ENCODE peak calls at places on chromosomes 2 and 18, in seven cellular contexts. E is esophagus muscularis mucosa; Y is CD8-positive, alpha-beta T cell; J is lung; S is DND-41; F is fibroblast of lung; N is IMR-90. R is an unnamed sample.
A peak's percentile ranks its signal among the peaks of the same experiment; 100 is the strongest.

GRCh38 chr18:10490401-10491289 is 35.2 kb upstream of the NAPG start:
- DNase-seq in J (no peak), Y (peak; percentile 60), N (no peak), F (no peak), S (peak; percentile 95), E (no peak), R (no peak)

GRCh38 chr2:44997948-44998347 is 11.3 kb downstream of the SIX2 start:
- DNase-seq in E (no peak), J (no peak), S (no peak), N (no peak), F (no peak), Y (no peak), R (no peak)

GRCh38 chr2:235227607-235228006 is 266.2 kb upstream of the AGAP1 start:
- DNase-seq in E (peak; percentile 64), S (no peak), Y (no peak), J (no peak), N (no peak), F (no peak), R (no peak)

GRCh38 chr2:174062934-174063333 is 97.8 kb upstream of the SP3 start:
- DNase-seq in E (no peak), J (no peak), N (no peak), S (no peak), Y (no peak), F (peak; percentile 32), R (no peak)

GRCh38 chr2:172086349-172087190 is 1.3 kb downstream of the DLX1 start:
- DNase-seq in N (no peak), Y (peak; percentile 59), F (no peak), J (no peak), S (no peak), E (peak; percentile 89), R (no peak)

GRCh38 chr2:196566969-196567666 is 72.4 kb upstream of the CCDC150 start:
- DNase-seq in J (no peak), N (peak; percentile 9), E (no peak), Y (no peak), F (peak; percentile 13), S (no peak), R (peak; percentile 16)

GRCh38 chr18:23158058-23158457 is 22.8 kb downstream of the CABLES1 start:
- DNase-seq in S (no peak), J (no peak), E (no peak), Y (no peak), F (no peak), N (no peak), R (no peak)

GRCh38 chr2:2735041-2735440 is 404.0 kb upstream of the MYT1L start:
- DNase-seq in J (no peak), Y (no peak), S (no peak), N (no peak), F (no peak), E (no peak), R (no peak)

GRCh38 chr2:156883828-156884615 is 373.5 kb upstream of the GALNT5 start:
- DNase-seq in E (no peak), F (peak; percentile 27), S (no peak), N (peak; percentile 62), Y (no peak), J (no peak), R (peak; percentile 32)

GRCh38 chr2:24766609-24767008 is 26.6 kb downstream of the PTRHD1 start:
- DNase-seq in F (no peak), E (no peak), Y (no peak), J (no peak), S (no peak), N (no peak), R (no peak)

GRCh38 chr2:48712151-48712550 is 43.4 kb downstream of the LHCGR start:
- DNase-seq in F (no peak), N (peak; percentile 58), Y (no peak), J (no peak), S (no peak), E (no peak), R (no peak)

GRCh38 chr2:212708346-212708745 is 169.7 kb upstream of the ERBB4 start:
- DNase-seq in N (peak; percentile 73), Y (no peak), J (no peak), S (no peak), E (no peak), F (peak; percentile 37), R (peak; percentile 26)

GRCh38 chr2:60556441-60556997 is 3.1 kb upstream of the BCL11A start:
- DNase-seq in S (peak; percentile 43), N (no peak), F (no peak), Y (no peak), J (no peak), E (no peak), R (no peak)

GRCh38 chr2:201779996-201780673 is 598 bp downstream of the ALS2 start:
- DNase-seq in Y (no peak), J (peak; percentile 38), F (no peak), N (no peak), E (no peak), S (no peak), R (peak; percentile 31)

GRCh38 chr2:229665158-229665557 is 49.2 kb downstream of the DNER start:
- DNase-seq in F (no peak), Y (no peak), N (no peak), S (no peak), E (no peak), J (no peak), R (no peak)

GRCh38 chr2:206456078-206456769 is 12.9 kb downstream of the ADAM23 start:
- DNase-seq in E (no peak), F (no peak), S (no peak), N (no peak), Y (no peak), J (no peak), R (no peak)

GRCh38 chr2:150462772-150463171 is 24.7 kb downstream of the RND3 start:
- DNase-seq in E (no peak), F (no peak), N (no peak), J (no peak), S (no peak), Y (no peak), R (no peak)

GRCh38 chr2:25165992-25166618 is 2.3 kb downstream of the POMC start:
- DNase-seq in Y (peak; percentile 46), E (no peak), S (peak; percentile 43), J (no peak), F (no peak), N (no peak), R (no peak)

GRCh38 chr2:28869494-28870145 is 489 bp downstream of the TRMT61B start:
- DNase-seq in F (no peak), E (no peak), N (no peak), S (no peak), J (no peak), Y (no peak), R (peak; percentile 2)

GRCh38 chr2:152464853-152465470 is 130.0 kb downstream of the FMNL2 start:
- DNase-seq in J (no peak), E (no peak), N (no peak), Y (no peak), S (no peak), F (no peak), R (no peak)

GRCh38 chr2:212109217-212109616 is 429.4 kb downstream of the ERBB4 start:
- DNase-seq in F (no peak), Y (no peak), S (no peak), E (no peak), N (no peak), J (no peak), R (no peak)

GRCh38 chr2:151799886-151800292 is 28.3 kb downstream of the ARL5A start:
- DNase-seq in F (no peak), S (no peak), E (no peak), J (no peak), N (no peak), Y (no peak), R (no peak)

GRCh38 chr18:14978962-14979535 is 231.1 kb downstream of the ANKRD30B start:
- DNase-seq in F (peak; percentile 58), S (peak; percentile 41), J (peak; percentile 27), N (no peak), Y (no peak), E (peak; percentile 79), R (peak; percentile 61)
- TF ChIP-seq CTCF in F (peak; percentile 49), S (peak; percentile 56), J (no peak), N (no peak), Y (no peak), E (no peak), R (peak; percentile 85)

GRCh38 chr2:241842620-241843211 is 16.0 kb downstream of the PDCD1 start:
- DNase-seq in E (no peak), F (no peak), J (no peak), N (no peak), S (no peak), Y (peak; percentile 67), R (no peak)

GRCh38 chr2:241844066-241844728 is 14.5 kb downstream of the PDCD1 start:
- DNase-seq in E (no peak), N (peak; percentile 22), Y (peak; percentile 79), S (peak; percentile 12), F (peak; percentile 32), J (no peak), R (peak; percentile 14)

GRCh38 chr2:241846406-241846805 is 12.3 kb downstream of the PDCD1 start:
- DNase-seq in E (no peak), F (no peak), Y (no peak), J (no peak), N (no peak), S (no peak), R (no peak)

GRCh38 chr2:241843321-241844065 is 15.2 kb downstream of the PDCD1 start:
- DNase-seq in N (no peak), J (no peak), S (no peak), Y (no peak), F (no peak), E (no peak), R (no peak)

GRCh38 chr2:241844831-241845578 is 13.7 kb downstream of the PDCD1 start:
- DNase-seq in E (no peak), N (no peak), S (no peak), Y (no peak), F (no peak), J (no peak), R (no peak)
- H3K4me3 ChIP-seq in E (peak overlapping the region; percentile 51), N (no peak overlapping the region), S (no peak overlapping the region), Y (peak overlapping the region; percentile 53), F (no peak overlapping the region), J (no peak overlapping the region), R (no peak overlapping the region)

GRCh38 chr18:46953195-46953594 is 35.8 kb downstream of the KATNAL2 start:
- DNase-seq in E (no peak), J (no peak), S (no peak), F (peak; percentile 22), Y (no peak), N (no peak), R (no peak)

GRCh38 chr18:46946656-46947282 is 29.4 kb downstream of the KATNAL2 start:
- DNase-seq in E (peak; percentile 94), N (peak; percentile 80), J (peak; percentile 85), S (peak; percentile 42), F (peak; percentile 83), Y (peak; percentile 28), R (peak; percentile 91)

DNA sequence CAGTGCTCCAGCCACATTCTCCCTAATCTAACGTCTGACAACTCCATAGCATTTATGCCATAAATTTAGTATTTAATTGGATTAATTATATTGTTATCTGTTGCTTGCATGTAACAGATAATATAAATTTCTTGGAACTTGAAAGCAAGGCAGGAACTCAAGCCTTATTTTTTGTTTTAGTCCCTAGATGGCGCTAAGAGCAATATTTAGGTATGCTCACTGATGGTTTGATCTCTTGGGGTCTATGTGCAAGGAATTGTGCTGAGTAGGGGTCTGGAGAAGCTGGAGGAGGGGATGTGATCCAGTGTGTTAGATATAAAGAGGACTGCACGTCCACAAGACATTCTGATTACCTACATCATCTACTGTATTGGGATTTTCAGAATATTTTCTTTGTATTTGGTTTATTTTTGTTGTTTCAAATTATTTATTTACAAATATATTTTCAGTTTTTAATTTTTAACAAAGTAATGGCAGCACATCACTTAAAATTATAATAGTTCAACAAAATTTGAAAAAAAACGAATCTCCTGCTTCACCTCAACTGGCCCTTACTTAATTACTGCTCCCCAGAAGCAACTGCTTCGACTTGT is 32.8 kb downstream of the KATNAL2 start:
- DNase-seq in S (no peak), F (peak; percentile 24), E (no peak), Y (no peak), N (no peak), J (no peak), R (peak; percentile 2)
- TF ChIP-seq CTCF in S (peak; percentile 65), F (peak; percentile 32), E (peak; percentile 6), Y (no peak), N (peak; percentile 33), J (no peak), R (peak; percentile 54)

GRCh38 chr18:28168725-28169124 is 8.2 kb downstream of the CDH2 start:
- DNase-seq in S (no peak), F (no peak), E (no peak), J (no peak), N (no peak), Y (no peak), R (no peak)
- H3K4me3 ChIP-seq in S (no peak overlapping the region), F (no peak overlapping the region), E (no peak overlapping the region), J (no peak overlapping the region), N (no peak overlapping the region), Y (no peak overlapping the region), R (no peak overlapping the region)

R was measured in astrocyte of the spinal cord.